ENCODE peak calls at places on chromosome 3, in ten cellular contexts. V, E, O, C, Z, S, P, K, D and X are unnamed samples.

GRCh38 chr3:111967651-111968274 is 11.1 kb upstream of the ABHD10 start:
- DNase-seq in V (peak), E (peak), O (peak), C (peak), Z (peak), S (peak), P (peak), K (peak), D (peak), X (peak)

GRCh38 chr3:16338999-16339398 is 74.0 kb downstream of the OXNAD1 start:
- DNase-seq in V (no peak), E (peak), O (peak), C (no peak), Z (no peak), S (no peak), P (peak), K (no peak), D (peak), X (no peak)

GRCh38 chr3:72950801-72951200 is 45.8 kb upstream of the PPP4R2 start:
- DNase-seq in V (no peak), E (no peak), O (no peak), C (no peak), Z (no peak), S (no peak), P (no peak), K (no peak), D (no peak), X (no peak)

GRCh38 chr3:148971819-148972218 is 19.5 kb upstream of the GYG1 start:
- DNase-seq in V (no peak), E (peak), O (no peak), C (no peak), Z (no peak), S (no peak), P (peak), K (no peak), D (peak), X (no peak)

GRCh38 chr3:152471814-152472605 is 203.3 kb downstream of the MBNL1 start:
- DNase-seq in V (peak), E (peak), O (peak), C (peak), Z (peak), S (peak), P (peak), K (peak), D (peak), X (peak)

GRCh38 chr3:13474776-13475303 is 5.3 kb upstream of the HDAC11 start:
- DNase-seq in V (no peak), E (no peak), O (no peak), C (no peak), Z (no peak), S (no peak), P (no peak), K (no peak), D (no peak), X (no peak)

GRCh38 chr3:71724584-71725278 is 471 bp downstream of the EIF4E3 start:
- DNase-seq in V (no peak), E (no peak), O (no peak), C (no peak), Z (peak), S (no peak), P (no peak), K (peak), D (no peak), X (no peak)

GRCh38 chr3:61538486-61538885 is 22.9 kb upstream of the PTPRG start:
- DNase-seq in V (no peak), E (no peak), O (no peak), C (no peak), Z (no peak), S (no peak), P (no peak), K (no peak), D (no peak), X (no peak)

GRCh38 chr3:39154323-39155021 is 1.1 kb upstream of the CSRNP1 start:
- DNase-seq in V (no peak), E (no peak), O (peak), C (no peak), Z (no peak), S (no peak), P (peak), K (no peak), D (no peak), X (no peak)

GRCh38 chr3:42264399-42265058 is 1.5 kb downstream of the CCK start:
- DNase-seq in V (peak), E (peak), O (no peak), C (no peak), Z (no peak), S (peak), P (peak), K (peak), D (peak), X (peak)

GRCh38 chr3:108410531-108410984 is 99.8 kb downstream of the MYH15 start:
- DNase-seq in V (no peak), E (peak), O (no peak), C (no peak), Z (no peak), S (no peak), P (no peak), K (peak), D (no peak), X (no peak)

GRCh38 chr3:142484912-142485435 is 37.1 kb upstream of the XRN1 start:
- DNase-seq in V (no peak), E (no peak), O (no peak), C (no peak), Z (no peak), S (no peak), P (no peak), K (no peak), D (no peak), X (no peak)

GRCh38 chr3:196431193-196432136 is 762 bp downstream of the UBXN7 start:
- DNase-seq in V (peak), E (peak), O (peak), C (peak), Z (peak), S (no peak), P (peak), K (peak), D (peak), X (peak)

GRCh38 chr3:112979244-112979832 is 4.4 kb upstream of the CD200R1 start:
- DNase-seq in V (no peak), E (peak), O (peak), C (peak), Z (no peak), S (no peak), P (peak), K (no peak), D (peak), X (no peak)

GRCh38 chr3:149134560-149134959 is 5.1 kb downstream of the HPS3 start:
- DNase-seq in V (no peak), E (no peak), O (peak), C (no peak), Z (no peak), S (peak), P (peak), K (no peak), D (peak), X (no peak)

GRCh38 chr3:63853106-63853505 is 10.5 kb downstream of the THOC7 start:
- DNase-seq in V (no peak), E (no peak), O (no peak), C (no peak), Z (no peak), S (no peak), P (no peak), K (no peak), D (no peak), X (no peak)